ENCODE peak calls at places on chromosomes 3 and 15, in ten cellular contexts. W is dermis blood vessel endothelial cell; Y is activated CD4-positive, alpha-beta T cell treated with anti-CD3 and anti-CD28 coated beads, Interleukin-2, amount 10 ng/mL, durations not matched to agents 7 days and 5 days; K is neural progenitor cell; X is mesendoderm; C is prostate gland; I is foreskin keratinocyte; F is Jurkat, Clone E6-1; J is iPS-NIHi11; Z is ACHN. L is an unnamed sample.

GRCh38 chr15:85099195-85099803 is 117.6 kb downstream of the PDE8A start:
- DNase-seq in W (no peak), Y (no peak), K (no peak), X (no peak), C (no peak), I (no peak), F (no peak), J (no peak), Z (no peak), L (no peak)

GRCh38 chr3:50370594-50370993 is 11.3 kb upstream of the TMEM115 start:
- DNase-seq in W (peak), Y (no peak), K (peak), X (peak), C (no peak), I (no peak), F (no peak), J (no peak), Z (no peak), L (no peak)

GRCh38 chr3:3705090-3705775 is 94.0 kb upstream of the LRRN1 start:
- DNase-seq in W (no peak), Y (no peak), K (peak), X (peak), C (no peak), I (no peak), F (no peak), J (peak), Z (no peak), L (no peak)

GRCh38 chr3:38497026-38497425 is 886 bp downstream of the EXOG start:
- DNase-seq in W (no peak), Y (no peak), K (peak), X (peak), C (no peak), I (no peak), F (no peak), J (no peak), Z (peak), L (no peak)

GRCh38 chr15:73318463-73319351 is 50.1 kb downstream of the HCN4 start:
- DNase-seq in W (no peak), Y (no peak), K (peak), X (peak), C (no peak), I (no peak), F (no peak), J (peak), Z (no peak), L (peak)

GRCh38 chr15:85010472-85011209 is 29.0 kb downstream of the PDE8A start:
- DNase-seq in W (peak), Y (no peak), K (peak), X (peak), C (no peak), I (peak), F (no peak), J (no peak), Z (no peak), L (no peak)

GRCh38 chr15:75696303-75696657 is 16.4 kb downstream of the CSPG4 start:
- DNase-seq in W (no peak), Y (no peak), K (no peak), X (no peak), C (peak), I (peak), F (no peak), J (no peak), Z (no peak), L (no peak)

GRCh38 chr15:72923304-72923703 is 129.0 kb upstream of the NEO1 start:
- DNase-seq in W (no peak), Y (no peak), K (peak), X (peak), C (no peak), I (no peak), F (no peak), J (peak), Z (peak), L (peak)

GRCh38 chr3:55486101-55486856 is 827 bp downstream of the WNT5A start:
- DNase-seq in W (no peak), Y (no peak), K (peak), X (peak), C (no peak), I (peak), F (no peak), J (peak), Z (peak), L (peak)

GRCh38 chr15:63938486-63939061 is 104.8 kb upstream of the HERC1 start:
- DNase-seq in W (peak), Y (no peak), K (no peak), X (no peak), C (no peak), I (no peak), F (peak), J (no peak), Z (no peak), L (no peak)

GRCh38 chr3:20073683-20074082 is 33.4 kb downstream of the KAT2B start:
- DNase-seq in W (no peak), Y (no peak), K (peak), X (no peak), C (no peak), I (no peak), F (no peak), J (no peak), Z (no peak), L (no peak)

GRCh38 chr3:108623504-108623903 is 34.0 kb downstream of the DZIP3 start:
- DNase-seq in W (no peak), Y (no peak), K (no peak), X (no peak), C (no peak), I (no peak), F (no peak), J (no peak), Z (no peak), L (no peak)

GRCh38 chr3:4458961-4459360 is 8.1 kb downstream of the SUMF1 start:
- DNase-seq in W (no peak), Y (no peak), K (no peak), X (no peak), C (no peak), I (no peak), F (no peak), J (no peak), Z (no peak), L (no peak)

GRCh38 chr15:73573572-73573971 is 59.6 kb downstream of the NPTN start:
- DNase-seq in W (peak), Y (no peak), K (no peak), X (no peak), C (peak), I (peak), F (no peak), J (no peak), Z (no peak), L (no peak)

GRCh38 chr3:106030620-106030945 is 161.8 kb upstream of the CBLB start:
- DNase-seq in W (no peak), Y (no peak), K (no peak), X (no peak), C (no peak), I (peak), F (no peak), J (no peak), Z (no peak), L (no peak)

GRCh38 chr15:90648137-90649070 is 68.7 kb upstream of the BLM start:
- DNase-seq in W (peak), Y (peak), K (peak), X (peak), C (peak), I (peak), F (peak), J (peak), Z (peak), L (peak)

GRCh38 chr3:151431940-151432339 is 28.9 kb downstream of the IGSF10 start:
- DNase-seq in W (no peak), Y (no peak), K (no peak), X (peak), C (no peak), I (peak), F (peak), J (no peak), Z (no peak), L (no peak)

L was measured in WTC11.